ENCODE peak calls at places on chromosome 20, in five cellular contexts. F, Y, A, N and O are unnamed samples.

GRCh38 chr20:25273541-25274358 is 25.9 kb downstream of the PYGB start:
- DNase-seq in N (no peak), A (peak; percentile 3), F (no peak), Y (peak; percentile 3), O (peak; percentile 23)

GRCh38 chr20:22475662-22476061 is 108.7 kb downstream of the FOXA2 start:
- DNase-seq in A (no peak), Y (no peak), N (no peak), F (no peak), O (no peak)

GRCh38 chr20:53736757-53737403 is 143.2 kb upstream of the ZNF217 start:
- DNase-seq in Y (peak; percentile 21), N (no peak), A (no peak), F (no peak), O (no peak)

GRCh38 chr20:25058051-25058796 is at the start of gene ACSS1:
- DNase-seq in F (no peak), Y (peak; percentile 68), N (peak; percentile 63), A (peak; percentile 43), O (peak; percentile 63)

GRCh38 chr20:38203337-38204003 is 38.4 kb upstream of the TGM2 start:
- DNase-seq in Y (no peak), A (no peak), N (no peak), F (no peak), O (no peak)

GRCh38 chr20:23441850-23442313 is 2.4 kb downstream of the CSTL1 start:
- DNase-seq in A (peak; percentile 60), F (no peak), N (peak; percentile 53), Y (peak; percentile 72), O (peak; percentile 71)

GRCh38 chr20:53839423-53840176 is 230.8 kb downstream of the BCAS1 start:
- DNase-seq in Y (no peak), F (no peak), A (no peak), N (peak; percentile 39), O (no peak)

GRCh38 chr20:34951652-34952051 is 4.0 kb downstream of the GSS start:
- DNase-seq in Y (peak; percentile 27), F (no peak), N (no peak), A (no peak), O (no peak)

GRCh38 chr20:37986873-37987601 is 46.2 kb downstream of the TTI1 start:
- DNase-seq in A (no peak), F (no peak), Y (peak; percentile 87), N (no peak), O (peak; percentile 18)

GRCh38 chr20:18728165-18728866 is 85.3 kb upstream of the SCP2D1 start:
- DNase-seq in N (no peak), Y (no peak), A (no peak), F (no peak), O (no peak)

GRCh38 chr20:15740046-15740775 is 833.0 kb downstream of the KIF16B start:
- DNase-seq in F (no peak), A (no peak), N (no peak), Y (no peak), O (no peak)

GRCh38 chr20:60408435-60408834 is 450.2 kb downstream of the CDH26 start:
- DNase-seq in Y (no peak), A (no peak), F (no peak), N (no peak), O (no peak)

GRCh38 chr20:64057628-64058498 is 5.1 kb upstream of the TCEA2 start:
- DNase-seq in Y (peak; percentile 88), N (peak; percentile 70), A (peak; percentile 60), F (no peak), O (peak; percentile 35)

GRCh38 chr20:528923-529594 is 14.5 kb downstream of the CSNK2A1 start:
- DNase-seq in N (no peak), A (no peak), Y (no peak), F (peak; percentile 64), O (no peak)

GRCh38 chr20:51176846-51177245 is 153.9 kb upstream of the KCNG1 start:
- DNase-seq in N (no peak), F (no peak), A (no peak), Y (no peak), O (no peak)

GRCh38 chr20:49562341-49563014 is 5.5 kb downstream of the PTGIS start:
- DNase-seq in Y (peak; percentile 89), F (no peak), A (peak; percentile 73), N (no peak), O (no peak)

GRCh38 chr20:38143238-38143645 is 21.8 kb downstream of the TGM2 start:
- DNase-seq in Y (no peak), F (no peak), A (no peak), N (no peak), O (no peak)

GRCh38 chr20:8805737-8806442 is 263.0 kb upstream of the PLCB4 start:
- DNase-seq in A (no peak), F (no peak), N (no peak), Y (no peak), O (no peak)

GRCh38 chr20:35992713-35993335 is 24.4 kb downstream of the CNBD2 start:
- DNase-seq in F (no peak), Y (peak; percentile 35), N (no peak), A (no peak), O (no peak)

GRCh38 chr20:42043921-42044320 is 425.7 kb upstream of the CHD6 start:
- DNase-seq in Y (no peak), N (no peak), F (no peak), A (no peak), O (no peak)

GRCh38 chr20:5674176-5674660 is 76.0 kb upstream of the SHLD1 start:
- DNase-seq in A (no peak), Y (no peak), F (peak; percentile 61), N (no peak), O (no peak)

DNA sequence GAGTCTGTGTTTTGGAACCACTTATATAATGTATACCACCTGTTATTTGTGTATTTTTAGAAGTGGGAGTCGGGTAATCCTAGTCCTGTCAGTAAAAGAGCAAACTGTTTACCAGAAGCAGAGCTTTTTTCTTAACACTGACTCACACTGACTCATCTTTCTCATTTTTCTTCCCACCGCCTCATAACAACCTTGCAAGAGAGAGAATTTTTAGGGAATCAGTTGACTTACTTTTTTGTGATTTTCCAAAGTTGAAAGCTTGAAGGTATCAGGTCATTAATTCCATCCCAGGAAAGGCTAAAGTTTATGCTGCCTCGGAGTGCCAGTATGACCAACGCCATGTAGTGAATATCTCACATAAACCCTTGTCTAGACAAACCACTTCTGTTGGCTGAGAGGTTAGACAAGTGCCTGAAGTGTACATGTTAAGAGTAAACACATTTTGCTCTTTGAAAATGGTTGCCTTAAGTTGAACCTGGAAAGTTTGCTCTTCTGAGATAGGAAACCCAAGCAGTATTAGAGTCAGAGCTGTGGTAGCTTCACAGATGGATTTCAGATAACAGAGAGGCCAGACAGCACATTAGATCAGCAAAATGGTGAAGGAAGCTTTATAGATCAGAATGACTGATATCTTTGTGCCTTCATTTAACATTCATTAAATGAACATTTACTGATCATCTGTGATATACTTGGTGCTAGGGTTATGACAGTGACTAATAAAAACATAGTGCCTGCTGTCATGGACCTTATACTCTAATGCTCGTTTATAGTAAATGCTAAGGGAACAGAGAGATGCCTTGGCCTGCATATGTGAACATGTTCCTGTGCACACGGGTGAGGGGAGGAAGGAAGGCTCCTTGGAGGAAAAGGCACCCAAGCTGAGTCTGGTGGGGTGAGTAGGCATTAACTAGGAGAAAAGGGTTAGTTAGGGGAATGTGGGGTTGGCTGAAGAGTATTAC is 29.1 kb upstream of the PKIG start:
- DNase-seq in Y (no peak), N (no peak), F (no peak), A (no peak), O (no peak)
- H3K27ac ChIP-seq in Y (peak overlapping the region; percentile 47), N (peak overlapping the region; percentile 3), F (no peak overlapping the region), A (peak overlapping the region; percentile 16), O (no peak overlapping the region)

DNA sequence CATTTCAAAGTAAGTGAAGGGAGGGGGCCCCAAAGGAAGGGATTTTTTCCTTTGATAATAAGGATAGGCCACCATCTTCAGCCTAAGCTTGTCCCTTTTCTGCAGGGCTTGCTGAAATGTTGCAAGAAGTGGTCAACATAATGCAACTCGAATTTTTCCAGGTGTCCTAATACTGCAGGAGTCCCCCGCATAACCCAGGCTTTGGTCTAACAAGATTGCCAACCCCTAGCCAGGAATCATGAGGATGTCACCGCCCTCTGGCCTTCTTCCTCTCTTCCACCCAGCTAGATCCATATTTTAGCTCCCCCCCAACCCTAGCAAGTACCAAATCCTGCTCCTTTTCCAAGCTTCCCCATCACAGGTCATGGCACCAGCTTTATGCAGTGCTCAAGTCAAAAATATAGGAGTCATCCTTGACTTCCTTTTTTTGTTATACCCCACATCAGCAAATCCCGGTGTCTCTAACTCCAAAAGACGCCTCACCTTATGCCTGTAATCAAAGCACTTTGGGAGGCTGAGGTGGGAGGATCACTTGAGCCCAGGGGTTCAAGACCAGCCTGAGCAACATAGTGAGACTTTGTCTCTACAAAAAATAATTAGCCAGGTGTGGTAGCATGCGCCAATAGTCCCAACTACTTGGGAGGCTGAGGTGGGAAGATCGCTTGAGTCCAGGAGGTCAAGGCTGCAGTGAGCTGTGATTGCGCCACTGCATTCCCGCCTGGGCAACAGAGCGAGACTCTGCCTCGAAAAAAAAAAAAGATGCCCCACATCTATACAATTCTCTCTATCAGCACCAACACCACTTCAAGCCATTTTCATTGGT is 9.1 kb upstream of the PLTP start:
- DNase-seq in N (no peak), Y (no peak), F (no peak), A (no peak), O (no peak)
- H3K27ac ChIP-seq in N (no peak overlapping the region), Y (peak overlapping the region; percentile 73), F (no peak overlapping the region), A (peak overlapping the region; percentile 53), O (no peak overlapping the region)

DNA sequence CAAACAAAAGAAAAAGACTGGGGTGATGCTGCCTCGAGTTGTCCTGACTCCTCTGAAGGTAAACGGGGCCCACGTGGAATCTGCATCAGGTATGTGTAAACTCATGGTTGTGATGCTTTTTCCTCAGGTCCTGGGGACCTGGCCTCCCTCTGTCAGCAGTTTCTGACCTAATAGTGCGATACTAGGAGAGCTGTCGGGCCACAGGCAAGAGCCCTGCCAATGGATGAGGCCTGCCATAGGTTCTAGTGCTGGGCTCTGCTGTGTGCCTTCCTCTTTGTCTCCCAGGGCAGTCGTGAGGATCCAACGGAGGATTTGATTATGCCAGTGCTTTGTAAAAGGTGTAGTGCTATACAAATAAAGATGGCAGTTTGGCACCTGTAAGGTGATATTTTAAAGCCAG is 71.2 kb downstream of the ASXL1 start:
- DNase-seq in F (no peak), A (no peak), Y (no peak), N (no peak), O (no peak)
- H3K27ac ChIP-seq in F (no peak overlapping the region), A (no peak overlapping the region), Y (no peak overlapping the region), N (no peak overlapping the region), O (no peak overlapping the region)

GRCh38 chr20:57760698-57761412 is 51.0 kb upstream of the PMEPA1 start:
- DNase-seq in Y (no peak), A (no peak), N (no peak), F (no peak), O (no peak)
- H3K27ac ChIP-seq in Y (no peak overlapping the region), A (no peak overlapping the region), N (no peak overlapping the region), F (no peak overlapping the region), O (no peak overlapping the region)

DNA sequence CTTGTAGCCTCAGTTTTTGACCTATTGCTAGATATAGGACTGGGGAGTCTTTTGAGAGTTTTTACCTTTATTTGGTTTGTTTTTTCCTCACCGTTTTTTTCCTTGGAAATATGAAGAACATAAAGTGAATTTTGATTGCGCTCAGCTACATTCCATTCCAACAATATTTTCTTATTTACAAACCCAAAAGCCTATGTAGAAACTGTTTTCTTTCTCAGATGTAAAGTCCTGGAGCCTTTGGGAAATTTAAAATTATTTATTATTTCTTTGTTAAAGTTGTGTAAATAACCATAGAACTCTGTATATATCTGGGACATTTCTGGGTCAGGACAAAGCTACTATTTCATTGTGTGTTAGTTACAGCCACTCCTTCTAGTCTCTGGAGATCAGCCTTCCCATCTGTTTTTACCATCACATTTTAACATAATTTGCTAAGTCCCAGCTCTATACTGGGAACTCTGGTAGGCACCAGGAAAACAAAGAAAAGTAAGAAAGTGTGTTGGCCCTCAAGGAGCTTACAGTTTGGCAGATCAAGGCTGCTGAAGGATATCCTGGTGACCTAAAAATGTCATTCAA is 68.8 kb downstream of the JAG1 start:
- DNase-seq in F (no peak), A (no peak), Y (no peak), N (no peak), O (no peak)
- H3K27ac ChIP-seq in F (peak overlapping the region; percentile 57), A (peak overlapping the region; percentile 37), Y (peak overlapping the region; percentile 63), N (no peak overlapping the region), O (peak overlapping the region; percentile 56)